ENCODE peak calls at places on chromosomes 3 and 15, in nine cellular contexts. Z, B, Q, C, O, T, W, R and M are unnamed samples.

GRCh38 chr3:81433675-81434074 is 327.8 kb downstream of the GBE1 start:
- DNase-seq in Z (no peak), B (no peak), Q (no peak), C (no peak), O (no peak), T (no peak), W (no peak), R (no peak), M (no peak)

GRCh38 chr15:62046064-62046779 is 14.0 kb downstream of the VPS13C start:
- DNase-seq in Z (no peak), B (no peak), Q (no peak), C (no peak), O (no peak), T (no peak), W (no peak), R (no peak), M (no peak)

GRCh38 chr15:80419546-80419945 is 15.4 kb downstream of the ARNT2 start:
- DNase-seq in Z (no peak), B (no peak), Q (peak; percentile 18), C (no peak), O (no peak), T (no peak), W (no peak), R (no peak), M (no peak)

GRCh38 chr3:191139771-191140170 is 59.3 kb upstream of the OSTN start:
- DNase-seq in Z (no peak), B (peak; percentile 67), Q (no peak), C (no peak), O (no peak), T (no peak), W (no peak), R (no peak), M (no peak)

GRCh38 chr15:90907838-90908507 is 4.9 kb downstream of the MAN2A2 start:
- DNase-seq in Z (no peak), B (no peak), Q (no peak), C (no peak), O (no peak), T (no peak), W (no peak), R (no peak), M (no peak)

GRCh38 chr15:46129145-46129544 is 494.3 kb downstream of the SQOR start:
- DNase-seq in Z (no peak), B (peak; percentile 8), Q (no peak), C (no peak), O (no peak), T (no peak), W (no peak), R (no peak), M (no peak)

GRCh38 chr3:69110941-69111546 is 11.4 kb downstream of the LMOD3 start:
- DNase-seq in Z (no peak), B (no peak), Q (no peak), C (no peak), O (no peak), T (no peak), W (no peak), R (no peak), M (no peak)

GRCh38 chr3:102447272-102447671 is 12.5 kb downstream of the ZPLD1 start:
- DNase-seq in Z (no peak), B (peak; percentile 10), Q (peak; percentile 47), C (peak; percentile 74), O (no peak), T (no peak), W (peak; percentile 42), R (no peak), M (no peak)

GRCh38 chr3:174325834-174326705 is 533.1 kb upstream of the NAALADL2 start:
- DNase-seq in Z (no peak), B (peak; percentile 48), Q (no peak), C (peak; percentile 25), O (no peak), T (no peak), W (no peak), R (no peak), M (no peak)

GRCh38 chr15:26628879-26629529 is 143.9 kb downstream of the GABRB3 start:
- DNase-seq in Z (no peak), B (peak; percentile 10), Q (no peak), C (peak; percentile 11), O (no peak), T (peak; percentile 68), W (no peak), R (peak; percentile 42), M (peak; percentile 46)

GRCh38 chr15:79230766-79231165 is 51.8 kb upstream of the ANKRD34C start:
- DNase-seq in Z (no peak), B (no peak), Q (no peak), C (no peak), O (no peak), T (no peak), W (no peak), R (no peak), M (no peak)

DNA sequence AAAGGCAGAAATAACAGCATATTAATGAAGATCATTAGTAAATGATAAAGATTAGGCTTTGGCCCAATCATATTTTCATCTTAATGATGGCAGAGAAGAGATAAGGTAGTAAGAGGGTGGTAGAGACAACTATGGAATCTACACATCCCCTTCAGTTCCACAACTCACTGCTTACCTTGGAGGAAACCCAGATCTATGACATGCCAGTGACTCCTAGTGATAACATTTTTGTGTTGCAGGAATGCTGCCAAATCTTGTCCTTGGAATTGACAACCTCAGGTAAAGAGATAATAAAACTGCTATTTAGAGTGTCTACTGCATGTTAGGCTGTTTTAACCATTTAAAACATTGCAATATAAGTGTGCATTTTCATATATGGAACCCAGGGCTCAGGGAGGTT is 347.5 kb upstream of the ARPP21 start:
- DNase-seq in Z (no peak), B (no peak), Q (no peak), C (no peak), O (no peak), T (no peak), W (no peak), R (no peak), M (no peak)
- TF ChIP-seq CTCF in Z (no peak), B (no peak), Q (no peak), C (no peak), O (no peak), T (no peak), W (no peak), R (no peak), M (no peak)

DNA sequence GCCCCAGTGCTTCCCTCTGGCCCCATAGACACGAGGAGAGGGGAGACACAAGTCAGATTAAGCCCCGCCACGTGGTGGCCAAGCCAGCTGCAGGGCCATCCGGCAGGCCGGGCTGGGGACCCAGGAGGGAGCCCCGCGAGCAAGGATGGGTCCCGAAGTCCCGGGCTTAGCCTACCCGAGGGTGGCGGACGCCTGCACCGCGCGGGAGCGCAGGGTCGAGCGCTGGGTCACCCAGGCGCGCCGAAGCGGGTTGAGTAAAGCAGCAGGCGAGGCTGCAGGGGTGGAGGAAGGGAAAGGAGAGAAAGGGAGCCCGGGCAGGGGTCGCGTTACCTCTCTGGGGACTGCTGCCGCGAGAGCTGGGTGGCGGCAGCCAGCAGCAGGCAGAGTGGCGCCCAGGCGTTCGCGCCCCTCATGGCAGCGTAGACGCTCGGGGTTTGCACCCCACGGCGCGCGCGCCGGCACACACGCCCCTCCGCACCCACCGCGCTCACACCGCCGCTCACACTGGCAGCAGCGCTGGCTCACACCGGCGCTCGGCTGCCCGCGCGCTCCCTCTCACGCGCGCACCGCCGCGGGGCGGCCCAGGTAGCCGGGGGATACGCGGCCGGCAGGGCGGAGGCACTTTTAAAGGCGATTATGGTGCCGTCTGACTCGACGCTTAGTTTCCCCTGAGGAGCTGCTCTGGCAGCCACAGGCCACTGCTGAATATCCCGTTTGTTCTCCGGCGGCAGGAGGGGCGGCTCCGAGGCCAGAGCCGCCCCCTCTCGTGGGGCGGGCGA is at the start of gene PCOLCE2:
- DNase-seq in Z (no peak), B (no peak), Q (peak; percentile 47), C (no peak), O (peak; percentile 27), T (peak; percentile 54), W (peak; percentile 46), R (no peak), M (peak; percentile 30)
- TF ChIP-seq CTCF in Z (no peak), B (no peak), Q (no peak), C (no peak), O (no peak), T (no peak), W (no peak), R (no peak), M (no peak)

GRCh38 chr3:52218026-52218425 is 7.4 kb downstream of the TLR9 start:
- DNase-seq in Z (no peak), B (no peak), Q (no peak), C (no peak), O (no peak), T (no peak), W (no peak), R (no peak), M (no peak)
- TF ChIP-seq CTCF in Z (no peak), B (no peak), Q (no peak), C (no peak), O (no peak), T (no peak), W (no peak), R (no peak), M (no peak)

GRCh38 chr3:5466059-5466458 is 278.6 kb downstream of the EDEM1 start:
- DNase-seq in Z (no peak), B (no peak), Q (no peak), C (no peak), O (no peak), T (no peak), W (no peak), R (no peak), M (no peak)

GRCh38 chr3:5465183-5465582 is 277.7 kb downstream of the EDEM1 start:
- DNase-seq in Z (no peak), B (no peak), Q (no peak), C (no peak), O (no peak), T (no peak), W (no peak), R (no peak), M (no peak)

GRCh38 chr3:5464684-5465083 is 277.2 kb downstream of the EDEM1 start:
- DNase-seq in Z (no peak), B (no peak), Q (no peak), C (no peak), O (no peak), T (no peak), W (no peak), R (no peak), M (no peak)

GRCh38 chr3:5466752-5467151 is 279.2 kb downstream of the EDEM1 start:
- DNase-seq in Z (no peak), B (no peak), Q (no peak), C (no peak), O (no peak), T (no peak), W (no peak), R (no peak), M (no peak)

DNA sequence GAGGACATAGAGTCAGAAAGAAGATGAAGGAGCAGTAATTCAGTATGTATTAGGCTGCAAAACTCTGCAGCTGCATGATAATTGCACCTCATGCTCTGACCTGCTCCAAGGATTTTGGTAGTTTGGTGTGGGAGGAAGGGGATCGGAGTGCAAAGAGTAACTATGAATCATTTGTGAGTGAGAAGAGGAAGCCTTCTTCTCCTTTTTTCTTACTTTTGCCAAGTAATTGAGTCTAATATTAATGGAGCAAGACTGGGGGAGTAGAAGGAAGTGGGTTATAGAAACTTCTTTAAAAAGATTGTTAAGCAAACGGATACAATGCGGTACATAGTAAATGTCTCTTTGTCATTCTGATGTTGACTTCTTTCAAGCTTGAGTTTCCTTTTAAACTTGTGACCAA is 276.5 kb downstream of the EDEM1 start:
- DNase-seq in Z (no peak), B (no peak), Q (no peak), C (no peak), O (no peak), T (no peak), W (no peak), R (no peak), M (no peak)
- TF ChIP-seq CTCF in Z (no peak), B (no peak), Q (no peak), C (no peak), O (no peak), T (no peak), W (no peak), R (no peak), M (no peak)